ENCODE peak calls at places on chromosomes 12 and 14, in five cellular contexts. C is A549; W is IMR-90; S is naive thymus-derived CD4-positive, alpha-beta T cell; N is adrenal gland. Q is an unnamed sample. For H3K4me1, the result is how much of the 10 kb centered on the place peaks cover.

GRCh38 chr12:48996794-48997718 is 2.1 kb downstream of the DDN start:
- DNase-seq in C (peak), W (peak), N (peak), S (peak), Q (peak)

GRCh38 chr14:63328787-63329737 is 10.3 kb upstream of the GPHB5 start:
- DNase-seq in N (no peak), C (no peak), W (no peak), S (no peak), Q (no peak)

GRCh38 chr12:87323369-87323768 is 705.8 kb downstream of the C12orf50 start:
- DNase-seq in W (peak), S (no peak), C (no peak), N (no peak), Q (no peak)

GRCh38 chr12:26987634-26988424 is 26.4 kb downstream of the TM7SF3 start:
- DNase-seq in S (no peak), N (no peak), C (no peak), W (peak), Q (no peak)

GRCh38 chr12:114479831-114480230 is 73.9 kb upstream of the TBX5 start:
- DNase-seq in C (no peak), N (no peak), W (no peak), S (no peak), Q (peak)

GRCh38 chr12:15687583-15687982 is 101.6 kb downstream of the EPS8 start:
- DNase-seq in W (no peak), C (no peak), N (no peak), S (no peak), Q (no peak)

GRCh38 chr12:9868271-9868815 is 811 bp downstream of the CLEC2B start:
- DNase-seq in N (no peak), C (no peak), W (no peak), S (peak), Q (no peak)

GRCh38 chr12:56029666-56030293 is 8.9 kb downstream of the IKZF4 start:
- DNase-seq in N (peak), S (peak), W (peak), C (peak), Q (peak)

GRCh38 chr14:27372771-27373170 is 774.9 kb upstream of the NOVA1 start:
- DNase-seq in C (no peak), W (no peak), S (no peak), N (no peak), Q (no peak)

GRCh38 chr12:107654866-107655265 is 30.7 kb upstream of the PWP1 start:
- DNase-seq in W (no peak), C (no peak), N (no peak), S (no peak), Q (no peak)

GRCh38 chr12:131687346-131688125 is 23.4 kb upstream of the SFSWAP start:
- DNase-seq in W (no peak), S (no peak), N (no peak), C (no peak), Q (no peak)

DNA sequence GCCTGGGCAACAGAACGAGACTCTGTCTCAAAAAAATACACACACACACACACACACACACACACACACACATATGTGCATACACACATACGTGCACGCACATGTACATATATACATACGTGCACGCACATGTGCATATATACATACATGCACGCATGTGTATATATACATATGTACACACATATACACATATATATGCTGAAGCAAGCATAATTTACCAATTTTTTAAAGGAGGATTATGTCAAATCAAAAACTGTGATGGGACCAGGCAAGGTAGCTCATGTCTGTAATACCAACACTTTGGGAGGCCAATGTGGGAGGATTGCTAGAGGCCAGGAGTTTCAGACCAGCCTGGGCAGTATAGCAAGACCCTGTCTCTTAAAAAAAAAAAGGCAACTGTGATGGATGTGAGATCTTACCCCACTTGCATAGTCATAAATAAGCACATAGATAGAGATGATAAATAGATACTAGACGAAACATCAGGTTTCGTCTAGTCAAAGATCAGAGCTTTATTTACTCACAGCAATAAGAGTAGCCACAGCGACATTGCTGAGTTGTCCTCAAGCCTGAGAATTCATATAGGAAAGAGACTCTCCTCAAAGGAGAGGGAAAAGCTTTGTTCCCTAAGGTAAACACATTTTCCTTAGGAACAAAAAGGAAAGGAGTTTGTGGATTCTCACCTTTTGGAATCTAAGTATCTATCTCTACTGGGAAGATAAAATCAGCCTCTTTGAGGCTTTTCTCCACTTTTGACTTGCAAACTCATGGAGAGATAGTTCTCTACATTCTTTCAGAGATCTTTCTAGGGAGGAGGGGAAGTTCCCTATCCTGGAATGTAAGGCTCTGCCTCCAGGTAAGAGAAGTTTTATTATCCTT is 74.7 kb upstream of the AMN1 start:
- DNase-seq in C (no peak), W (no peak), N (no peak), S (no peak), Q (no peak)
- H3K4me3 ChIP-seq in C (no peak), W (no peak), N (no peak), S (peak), Q (no peak)

GRCh38 chr12:6873094-6874006 is at the start of gene SPSB2:
- DNase-seq in S (peak), W (peak), N (peak), C (peak), Q (peak)

GRCh38 chr12:6869049-6870021 is 2.0 kb downstream of the TPI1 start:
- DNase-seq in N (peak), S (peak), C (peak), W (peak), Q (peak)

GRCh38 chr12:6868211-6869048 is 1.1 kb downstream of the TPI1 start:
- DNase-seq in N (peak), C (no peak), S (no peak), W (peak), Q (peak)

GRCh38 chr12:6872073-6873048 is 742 bp downstream of the SPSB2 start:
- DNase-seq in W (peak), N (peak), C (peak), S (peak), Q (peak)

DNA sequence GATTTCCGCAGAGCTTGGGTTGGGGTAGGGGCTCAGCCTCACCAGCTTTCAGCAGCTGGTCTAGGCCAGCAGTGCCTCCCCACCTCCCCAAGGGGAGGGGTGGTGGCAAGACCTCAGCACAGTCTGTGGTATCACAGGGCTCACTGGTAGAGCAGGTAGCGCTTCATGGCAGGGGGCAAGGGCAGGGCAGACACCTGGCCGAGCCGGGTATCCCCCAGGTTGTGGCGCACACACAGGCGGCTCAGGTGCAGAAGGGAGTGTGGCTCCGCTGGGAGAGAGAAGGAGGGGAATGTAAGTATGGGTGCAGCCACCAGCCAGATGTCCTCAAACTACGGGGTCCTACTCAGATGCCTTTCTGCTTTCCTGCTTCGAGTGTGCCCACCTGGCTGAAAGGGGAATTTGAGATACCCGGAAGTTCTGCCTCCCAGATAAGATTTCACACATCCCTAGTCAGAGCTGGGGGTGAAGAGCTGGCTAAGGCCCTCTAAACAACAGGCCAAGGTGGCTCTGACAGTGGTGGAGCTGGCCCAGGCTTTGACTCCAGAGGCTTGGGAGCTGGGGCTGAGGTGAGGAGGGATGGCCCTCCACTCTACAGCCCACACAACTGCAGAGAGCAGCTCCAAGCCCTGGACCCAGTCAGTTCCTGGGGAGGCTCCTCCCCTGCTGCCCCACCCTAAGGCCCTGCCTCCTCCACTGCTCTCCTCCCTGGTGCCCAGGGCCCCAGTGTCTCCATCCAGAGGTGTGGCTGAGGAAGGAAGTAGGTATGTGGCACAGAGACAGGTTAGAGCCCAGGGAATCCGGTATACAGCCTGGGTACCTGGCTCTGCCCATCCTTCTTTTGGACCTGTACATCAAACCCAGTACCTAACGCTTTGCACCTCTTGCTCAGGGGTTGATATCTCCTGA is 1.8 kb downstream of the SPSB2 start:
- DNase-seq in S (no peak), N (peak), W (no peak), C (peak), Q (peak)
- H3K4me1 ChIP-seq in S (under half), N (half or more), W (under half), C (under half), Q (under half)

GRCh38 chr14:20438664-20439063 is 2.7 kb upstream of the KLHL33 start:
- DNase-seq in N (no peak), W (no peak), S (no peak), C (no peak), Q (no peak)

GRCh38 chr14:20440465-20440864 is 4.5 kb upstream of the KLHL33 start:
- DNase-seq in S (no peak), N (no peak), C (no peak), W (no peak), Q (no peak)

GRCh38 chr14:20436363-20436755 is 393 bp upstream of the KLHL33 start:
- DNase-seq in N (no peak), C (no peak), S (no peak), W (peak), Q (no peak)

GRCh38 chr14:20434701-20435453 is 1.1 kb downstream of the KLHL33 start:
- DNase-seq in C (no peak), W (no peak), S (no peak), N (peak), Q (no peak)

GRCh38 chr14:20435454-20436362 is at the start of gene KLHL33:
- DNase-seq in W (no peak), N (no peak), C (no peak), S (no peak), Q (no peak)
- H3K4me3 ChIP-seq in W (no peak), N (peak), C (no peak), S (no peak), Q (no peak)

GRCh38 chr12:53500119-53500775 is 836 bp upstream of the TARBP2 start:
- DNase-seq in N (peak), C (peak), W (peak), S (no peak), Q (no peak)

GRCh38 chr12:53502331-53502730 is 1.2 kb downstream of the TARBP2 start:
- DNase-seq in S (no peak), W (no peak), C (no peak), N (no peak), Q (no peak)

GRCh38 chr12:53501615-53502181 is 615 bp downstream of the TARBP2 start:
- DNase-seq in S (no peak), C (no peak), W (no peak), N (no peak), Q (no peak)

GRCh38 chr12:53499261-53500118 is at the start of gene MAP3K12:
- DNase-seq in C (peak), S (peak), N (peak), W (peak), Q (peak)

GRCh38 chr12:53500776-53501614 is at the start of gene TARBP2:
- DNase-seq in W (peak), N (peak), S (peak), C (peak), Q (peak)
- H3K4me1 ChIP-seq in W (under half), N (under half), S (under half), C (under half), Q (under half)

DNA sequence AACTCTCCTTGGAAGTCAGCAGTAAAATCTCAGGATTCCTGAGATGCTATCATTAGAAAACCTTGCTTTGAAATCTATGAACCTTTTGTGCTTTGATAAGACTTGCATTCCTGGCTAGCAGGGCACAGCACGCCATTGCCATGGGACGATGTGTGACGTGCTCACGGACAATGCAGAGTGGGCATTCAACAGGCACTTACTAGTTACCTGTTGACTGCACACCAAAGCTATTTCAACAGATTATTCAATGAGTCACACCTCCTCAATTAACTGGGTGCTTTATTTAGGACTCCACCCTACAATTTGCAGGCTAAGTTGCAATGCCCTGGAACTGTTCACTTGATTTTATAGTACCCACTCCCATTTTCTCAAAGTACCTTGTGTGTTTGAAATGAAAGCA is 11.3 kb downstream of the NOS1 start:
- DNase-seq in N (no peak), S (no peak), C (no peak), W (no peak), Q (no peak)
- H3K4me3 ChIP-seq in N (no peak), S (no peak), C (no peak), W (no peak), Q (no peak)

DNA sequence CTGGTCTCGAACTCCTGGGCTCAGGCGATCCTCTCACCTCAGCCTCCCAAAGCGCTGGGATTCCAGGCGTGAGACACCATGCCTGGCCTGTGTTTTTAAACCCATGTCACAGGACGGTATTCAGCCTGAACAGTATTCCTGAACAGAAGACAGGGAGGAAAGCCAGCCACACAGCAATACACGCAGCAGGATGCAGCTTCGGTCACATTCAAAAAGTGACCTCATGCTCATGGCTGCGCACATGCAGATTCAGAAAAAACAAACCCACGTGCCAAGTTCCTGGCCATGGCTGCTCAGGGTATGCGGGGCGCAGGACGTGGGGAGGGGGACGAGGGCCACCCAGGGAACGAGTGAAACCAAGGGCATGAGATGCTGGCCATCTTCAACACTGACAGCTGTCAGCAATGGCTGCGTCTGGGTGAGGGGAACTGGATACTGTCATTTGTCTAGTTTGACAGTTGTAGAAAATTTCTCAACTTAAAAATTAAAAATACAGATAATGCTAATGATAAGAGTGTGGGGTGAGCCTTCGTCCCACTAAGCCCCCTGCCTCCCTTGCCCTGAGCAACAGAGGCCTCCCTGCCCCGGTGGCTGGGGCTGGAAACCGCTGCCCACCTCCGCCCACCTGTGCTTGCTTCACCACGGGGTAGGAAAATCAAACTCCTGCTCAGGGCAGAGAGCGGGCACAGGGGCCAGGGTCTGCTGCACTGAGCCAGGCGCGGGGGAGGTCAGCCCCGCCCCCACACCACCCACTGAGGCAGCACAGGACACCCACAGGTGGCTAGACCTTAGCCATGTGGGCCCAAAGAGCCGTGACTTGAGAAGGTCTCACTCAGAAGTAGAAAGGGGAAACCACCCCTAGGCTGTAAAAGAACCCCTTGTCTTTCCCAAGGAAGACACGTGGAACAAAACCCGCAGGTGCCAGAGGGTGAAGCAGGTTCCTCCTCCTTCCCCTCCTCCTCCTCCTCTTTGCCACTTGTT is 84.2 kb downstream of the SCARB1 start:
- DNase-seq in W (no peak), N (no peak), C (no peak), S (no peak), Q (no peak)
- H3K4me1 ChIP-seq in W (under half), N (half or more), C (under half), S (under half), Q (under half)

GRCh38 chr12:85805654-85806053 is 30.6 kb downstream of the RASSF9 start:
- DNase-seq in N (no peak), C (no peak), W (no peak), S (no peak), Q (no peak)

GRCh38 chr12:85803923-85804322 is 32.3 kb downstream of the RASSF9 start:
- DNase-seq in N (no peak), S (no peak), W (no peak), C (no peak), Q (no peak)

GRCh38 chr12:85807681-85808228 is 28.5 kb downstream of the RASSF9 start:
- DNase-seq in S (no peak), C (no peak), W (no peak), N (no peak), Q (no peak)

GRCh38 chr12:85803231-85803630 is 33.0 kb downstream of the RASSF9 start:
- DNase-seq in C (no peak), W (peak), S (no peak), N (no peak), Q (no peak)

DNA sequence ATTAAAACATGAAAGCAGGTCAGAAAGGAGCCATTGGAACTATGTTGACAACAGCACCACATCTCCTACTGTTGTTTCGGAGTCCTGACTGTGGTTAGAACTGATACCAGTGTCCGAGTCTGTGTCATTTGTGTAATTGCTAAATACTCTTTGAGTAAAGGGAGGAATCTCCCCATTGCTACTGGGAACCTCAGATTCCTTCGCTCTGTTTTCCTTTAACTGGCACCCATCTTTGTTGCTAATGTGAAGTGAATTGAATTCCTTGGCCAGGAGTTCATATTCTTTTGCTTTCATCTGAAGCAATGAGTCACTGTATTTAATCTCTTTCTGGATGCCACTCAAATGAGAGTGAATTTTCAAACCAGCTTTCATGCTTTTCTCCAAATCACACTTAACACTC is 31.5 kb downstream of the RASSF9 start:
- DNase-seq in W (no peak), N (no peak), S (no peak), C (no peak), Q (no peak)
- H3K4me3 ChIP-seq in W (no peak), N (no peak), S (no peak), C (no peak), Q (no peak)

Q was measured in HAP-1.